ENCODE peak calls at places on chromosomes 4 and X, in seven cellular contexts. F is HFF-Myc, O is cardiac muscle cell, H is left lung, L is GM20000, A is foreskin fibroblast, Y is kidney epithelial cell. E is an unnamed sample.

GRCh38 chr4:125551451-125551850 is 236.7 kb downstream of the FAT4 start:
- DNase-seq in F (no peak), O (no peak), H (no peak), L (no peak), A (no peak), Y (no peak), E (no peak)

GRCh38 chrX:153371256-153371655 is 29.9 kb downstream of the PNMA6E start:
- DNase-seq in F (no peak), O (no peak), H (no peak), L (no peak), A (no peak), Y (no peak), E (no peak)

GRCh38 chr4:183422962-183423653 is 21.3 kb upstream of the CDKN2AIP start:
- DNase-seq in F (no peak), O (no peak), H (no peak), L (no peak), A (peak; percentile 56), Y (peak; percentile 91), E (no peak)

GRCh38 chrX:150569155-150569477 is 695 bp downstream of the MTM1 start:
- DNase-seq in F (no peak), O (no peak), H (no peak), L (peak; percentile 30), A (no peak), Y (no peak), E (peak; percentile 68)

GRCh38 chr4:14743172-14743571 is 259.1 kb upstream of the CPEB2 start:
- DNase-seq in F (no peak), O (no peak), H (no peak), L (no peak), A (no peak), Y (no peak), E (no peak)

GRCh38 chr4:16916719-16917337 is 18.4 kb upstream of the LDB2 start:
- DNase-seq in F (peak; percentile 14), O (peak; percentile 44), H (no peak), L (peak; percentile 59), A (peak; percentile 28), Y (no peak), E (peak; percentile 90)

GRCh38 chr4:24867766-24868296 is 45.0 kb downstream of the CCDC149 start:
- DNase-seq in F (no peak), O (no peak), H (no peak), L (no peak), A (no peak), Y (no peak), E (no peak)

GRCh38 chrX:76453737-76454406 is 26.4 kb downstream of the MAGEE1 start:
- DNase-seq in F (no peak), O (peak; percentile 3), H (no peak), L (no peak), A (no peak), Y (no peak), E (no peak)

GRCh38 chrX:109344666-109345065 is 137.2 kb downstream of the GUCY2F start:
- DNase-seq in F (no peak), O (no peak), H (no peak), L (no peak), A (no peak), Y (no peak), E (no peak)

GRCh38 chr4:37728064-37728463 is 41.9 kb upstream of the RELL1 start:
- DNase-seq in F (no peak), O (no peak), H (no peak), L (no peak), A (no peak), Y (no peak), E (no peak)

GRCh38 chr4:128455076-128455345 is 167.4 kb upstream of the PGRMC2 start:
- DNase-seq in F (no peak), O (no peak), H (no peak), L (no peak), A (no peak), Y (no peak), E (no peak)

GRCh38 chrX:136822337-136823095 is 41.8 kb upstream of the ARHGEF6 start:
- DNase-seq in F (no peak), O (no peak), H (no peak), L (no peak), A (peak; percentile 23), Y (no peak), E (no peak)

GRCh38 chr4:99790796-99791617 is 25.6 kb upstream of the DAPP1 start:
- DNase-seq in F (no peak), O (no peak), H (no peak), L (no peak), A (peak; percentile 32), Y (peak; percentile 2), E (no peak)

GRCh38 chr4:127143460-127144190 is 489.1 kb upstream of the INTU start:
- DNase-seq in F (no peak), O (no peak), H (no peak), L (no peak), A (peak; percentile 52), Y (peak; percentile 28), E (no peak)

GRCh38 chr4:78136109-78137081 is 79.3 kb downstream of the FRAS1 start:
- DNase-seq in F (no peak), O (no peak), H (no peak), L (no peak), A (peak; percentile 39), Y (no peak), E (no peak)

GRCh38 chr4:118087366-118087765 is 53.1 kb downstream of the NDST3 start:
- DNase-seq in F (peak; percentile 2), O (no peak), H (no peak), L (no peak), A (peak; percentile 19), Y (no peak), E (no peak)

GRCh38 chrX:6685489-6685888 is 150.6 kb upstream of the VCX3A start:
- DNase-seq in F (no peak), O (no peak), H (no peak), L (no peak), A (no peak), Y (no peak), E (no peak)

GRCh38 chr4:52838729-52839722 is 23.1 kb upstream of the RASL11B start:
- DNase-seq in F (no peak), O (no peak), H (no peak), L (no peak), A (peak; percentile 23), Y (no peak), E (no peak)

GRCh38 chrX:10172867-10173266 is 16.1 kb downstream of the CLCN4 start:
- DNase-seq in F (no peak), O (no peak), H (no peak), L (no peak), A (peak; percentile 22), Y (no peak), E (no peak)

GRCh38 chr4:32735856-32736590 is 2015.9 kb downstream of the PCDH7 start:
- DNase-seq in F (no peak), O (no peak), H (no peak), L (no peak), A (no peak), Y (peak; percentile 29), E (no peak)
- TF ChIP-seq CTCF in F (no peak), O (no peak), H (no peak), L (no peak), A (no peak), Y (no peak), E (no peak)

DNA sequence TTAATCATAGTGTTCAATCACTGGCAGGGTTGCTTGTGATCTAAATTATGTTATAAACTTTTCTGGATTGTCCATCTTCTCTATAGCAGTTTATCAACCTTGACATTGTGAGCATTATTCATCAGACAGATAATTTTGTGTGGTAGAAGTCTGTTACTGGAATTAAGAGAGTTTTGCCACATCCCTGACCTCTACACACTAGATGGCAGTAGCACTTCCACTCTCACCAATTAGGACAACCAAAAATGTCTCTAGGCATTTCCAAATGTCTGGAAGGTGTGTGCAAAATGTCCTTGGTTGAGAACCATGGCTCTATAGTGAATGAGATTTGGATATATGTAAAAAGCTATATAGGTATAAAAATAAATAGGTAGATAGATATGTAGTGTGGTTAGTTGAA is 324.1 kb upstream of the FAM47C start:
- DNase-seq in F (no peak), O (no peak), H (no peak), L (no peak), A (no peak), Y (no peak), E (no peak)
- TF ChIP-seq CTCF in F (no peak), O (no peak), H (no peak), L (no peak), A (no peak), Y (no peak), E (no peak)

DNA sequence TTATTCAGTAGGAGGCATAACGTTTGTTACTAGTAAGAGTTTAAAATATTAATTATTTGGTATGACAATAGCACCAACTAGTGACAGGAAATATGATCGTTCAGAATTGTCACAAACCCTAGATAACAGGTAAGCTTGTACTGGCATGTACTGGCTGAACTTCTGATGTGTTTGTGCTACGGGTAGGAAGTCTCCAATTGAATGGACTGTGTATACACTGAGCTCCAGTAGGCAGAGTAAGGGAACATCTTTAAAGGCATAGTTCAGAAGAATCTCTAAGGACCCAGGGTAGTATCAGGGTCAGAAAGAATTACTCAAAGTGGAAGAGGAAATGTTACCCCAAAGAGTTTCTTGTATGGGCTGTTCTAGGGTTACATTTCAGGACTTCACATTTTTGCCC is 230.4 kb downstream of the EDA2R start:
- DNase-seq in F (no peak), O (no peak), H (no peak), L (peak; percentile 7), A (no peak), Y (no peak), E (no peak)
- TF ChIP-seq CTCF in F (no peak), O (no peak), H (no peak), L (no peak), A (no peak), Y (no peak), E (no peak)

GRCh38 chr4:143186202-143186601 is 1.5 kb downstream of the USP38 start:
- DNase-seq in F (no peak), O (no peak), H (no peak), L (no peak), A (peak; percentile 38), Y (no peak), E (no peak)

GRCh38 chr4:143185253-143186107 is 763 bp downstream of the USP38 start:
- DNase-seq in F (no peak), O (no peak), H (no peak), L (peak; percentile 18), A (peak; percentile 36), Y (no peak), E (peak; percentile 39)

GRCh38 chr4:143184217-143184502 is 557 bp upstream of the USP38 start:
- DNase-seq in F (no peak), O (no peak), H (no peak), L (no peak), A (no peak), Y (no peak), E (no peak)

GRCh38 chr4:143183513-143184216 is 1.1 kb upstream of the USP38 start:
- DNase-seq in F (no peak), O (no peak), H (no peak), L (no peak), A (no peak), Y (no peak), E (no peak)

GRCh38 chr4:143184503-143185252 is at the start of gene USP38:
- DNase-seq in F (peak; percentile 78), O (peak; percentile 96), H (peak; percentile 96), L (peak; percentile 89), A (peak; percentile 97), Y (peak; percentile 85), E (peak; percentile 95)
- TF ChIP-seq CTCF in F (no peak), O (no peak), H (no peak), L (no peak), A (no peak), Y (peak; percentile 1), E (no peak)